ENCODE peak calls at places on chromosomes 12 and 14, in nine cellular contexts. E is head of caudate nucleus; B is stimulated activated CD4-positive, alpha-beta T cell treated with anti-CD3 and anti-CD28 coated beads, Interleukin-15, amount 100 ng/mL, for 1 hour; M is esophagus squamous epithelium; N is hypothalamus; U is T-helper 2 cell; O is SW480; V is lower leg skin; A is sigmoid colon. T is an unnamed sample.

GRCh38 chr12:29722164-29722563 is 61.6 kb downstream of the TMTC1 start:
- DNase-seq in A (no peak), M (no peak), E (no peak), U (no peak), N (no peak), V (no peak), O (no peak), B (no peak), T (no peak)

GRCh38 chr14:70018246-70018645 is 139.0 kb downstream of the SMOC1 start:
- DNase-seq in V (no peak), U (no peak), O (no peak), B (no peak), E (peak; percentile 41), M (no peak), A (no peak), N (no peak), T (no peak)

GRCh38 chr12:64104376-64104775 is 117.7 kb downstream of the KICS2 start:
- DNase-seq in M (no peak), E (no peak), B (no peak), V (no peak), A (peak; percentile 90), U (no peak), O (no peak), N (no peak), T (no peak)

GRCh38 chr14:94940263-94940993 is 170.5 kb upstream of the GSC start:
- DNase-seq in U (no peak), M (no peak), B (no peak), N (no peak), A (peak; percentile 50), E (no peak), V (no peak), O (no peak), T (no peak)

GRCh38 chr12:120901818-120902217 is 2.3 kb downstream of the SPPL3 start:
- DNase-seq in E (no peak), A (no peak), B (no peak), V (no peak), O (no peak), M (no peak), U (no peak), N (no peak), T (no peak)

GRCh38 chr14:32414808-32415255 is 85.7 kb downstream of the AKAP6 start:
- DNase-seq in O (no peak), E (no peak), N (no peak), B (no peak), V (no peak), M (no peak), U (no peak), A (no peak), T (no peak)

GRCh38 chr12:5003025-5003666 is 40.5 kb upstream of the KCNA5 start:
- DNase-seq in O (peak; percentile 78), V (peak; percentile 35), A (peak; percentile 82), N (peak; percentile 27), U (no peak), E (peak; percentile 80), M (no peak), B (peak; percentile 5), T (no peak)

GRCh38 chr12:93139028-93139665 is 210.1 kb upstream of the EEA1 start:
- DNase-seq in N (no peak), O (no peak), B (no peak), A (no peak), U (no peak), E (no peak), V (no peak), M (no peak), T (no peak)

GRCh38 chr12:82015623-82016347 is 256.6 kb upstream of the PPFIA2 start:
- DNase-seq in A (no peak), V (no peak), N (no peak), M (no peak), O (peak; percentile 9), U (no peak), B (no peak), E (no peak), T (no peak)

GRCh38 chr14:39265032-39265431 is 31.3 kb downstream of the MIA2 start:
- DNase-seq in U (no peak), V (no peak), A (no peak), N (no peak), B (no peak), E (no peak), M (no peak), O (peak; percentile 55), T (no peak)

GRCh38 chr12:105892362-105892910 is 246.3 kb downstream of the NUAK1 start:
- DNase-seq in A (no peak), B (no peak), N (no peak), E (no peak), M (no peak), O (no peak), U (no peak), V (no peak), T (no peak)

GRCh38 chr14:103522649-103523582 is at the start of gene CKB:
- DNase-seq in U (no peak), A (peak; percentile 93), B (no peak), M (no peak), N (peak; percentile 58), V (no peak), E (peak; percentile 89), O (peak; percentile 61), T (no peak)

GRCh38 chr12:89768586-89769482 is 60.2 kb upstream of the ATP2B1 start:
- DNase-seq in B (no peak), N (no peak), A (no peak), E (no peak), V (no peak), M (no peak), U (no peak), O (peak; percentile 85), T (no peak)

GRCh38 chr14:84523746-84524145 is 1006.2 kb upstream of the FLRT2 start:
- DNase-seq in U (no peak), O (no peak), A (no peak), B (no peak), E (no peak), N (no peak), M (no peak), V (no peak), T (no peak)

GRCh38 chr12:24909667-24910066 is 39.2 kb downstream of the BCAT1 start:
- DNase-seq in N (no peak), A (peak; percentile 75), B (no peak), V (peak; percentile 56), E (no peak), M (peak; percentile 6), O (no peak), U (no peak), T (no peak)

GRCh38 chr14:32230695-32231280 is 27.7 kb upstream of the RNU6-8 start:
- DNase-seq in V (no peak), U (no peak), A (no peak), N (no peak), O (no peak), M (no peak), E (no peak), B (no peak), T (no peak)

GRCh38 chr12:48061943-48062719 is 43.7 kb downstream of the SENP1 start:
- DNase-seq in U (no peak), O (no peak), E (no peak), M (no peak), N (no peak), V (no peak), B (no peak), A (no peak), T (no peak)

GRCh38 chr14:77151918-77152588 is 10.5 kb upstream of the ZDHHC22 start:
- DNase-seq in E (no peak), N (no peak), U (no peak), O (peak; percentile 87), A (no peak), M (no peak), B (no peak), V (no peak), T (no peak)

GRCh38 chr14:92040431-92041040 is 677 bp upstream of the TRIP11 start:
- DNase-seq in O (peak; percentile 58), A (no peak), E (peak; percentile 18), B (no peak), N (no peak), V (no peak), M (no peak), U (no peak), T (no peak)

T was measured in chondrocyte.